ENCODE peak calls at places on chromosome 1, in six cellular contexts. Y, S, K, H, Z and W are unnamed samples. For H3K4me1, the result is how much of the 10 kb centered on the place peaks cover.

GRCh38 chr1:226063362-226064167 is 1.0 kb downstream of the H3-3A start:
- DNase-seq in Y (peak), S (peak), K (no peak), H (peak), Z (peak), W (peak)

GRCh38 chr1:87219141-87219540 is 109.5 kb upstream of the LMO4 start:
- DNase-seq in Y (no peak), S (no peak), K (no peak), H (no peak), Z (no peak), W (no peak)

GRCh38 chr1:33864460-33865389 is 846 bp downstream of the HMGB4 start:
- DNase-seq in Y (no peak), S (no peak), K (no peak), H (no peak), Z (no peak), W (no peak)

GRCh38 chr1:80540149-80540548 is 1260.6 kb upstream of the ADGRL2 start:
- DNase-seq in Y (no peak), S (no peak), K (no peak), H (no peak), Z (no peak), W (no peak)

GRCh38 chr1:38538834-38539233 is 320.7 kb downstream of the RRAGC start:
- DNase-seq in Y (no peak), S (no peak), K (no peak), H (no peak), Z (no peak), W (no peak)

GRCh38 chr1:95974586-95974985 is 740.6 kb downstream of the RWDD3 start:
- DNase-seq in Y (no peak), S (no peak), K (no peak), H (no peak), Z (peak), W (no peak)

GRCh38 chr1:81836007-81836626 is 35.4 kb downstream of the ADGRL2 start:
- DNase-seq in Y (no peak), S (no peak), K (no peak), H (no peak), Z (peak), W (no peak)

GRCh38 chr1:94745742-94746141 is 74.4 kb upstream of the SLC44A3 start:
- DNase-seq in Y (no peak), S (no peak), K (no peak), H (no peak), Z (no peak), W (no peak)

GRCh38 chr1:80417651-80418050 is 1383.1 kb upstream of the ADGRL2 start:
- DNase-seq in Y (no peak), S (no peak), K (no peak), H (no peak), Z (peak), W (no peak)

GRCh38 chr1:100959502-100960060 is 63.7 kb downstream of the SLC30A7 start:
- DNase-seq in Y (no peak), S (no peak), K (no peak), H (no peak), Z (peak), W (no peak)

GRCh38 chr1:245444971-245445370 is 290.2 kb downstream of the KIF26B start:
- DNase-seq in Y (no peak), S (no peak), K (no peak), H (no peak), Z (no peak), W (no peak)

GRCh38 chr1:24308365-24309015 is 10.7 kb upstream of the GRHL3 start:
- DNase-seq in Y (no peak), S (no peak), K (no peak), H (no peak), Z (no peak), W (no peak)

GRCh38 chr1:227774721-227775665 is 39.8 kb downstream of the SNAP47 start:
- DNase-seq in Y (no peak), S (no peak), K (no peak), H (no peak), Z (no peak), W (no peak)

GRCh38 chr1:227776277-227776676 is 39.2 kb upstream of the PRSS38 start:
- DNase-seq in Y (no peak), S (no peak), K (no peak), H (no peak), Z (peak), W (no peak)

GRCh38 chr1:227773558-227773957 is 38.3 kb downstream of the SNAP47 start:
- DNase-seq in Y (no peak), S (no peak), K (no peak), H (no peak), Z (no peak), W (no peak)

GRCh38 chr1:227775841-227776240 is 39.6 kb upstream of the PRSS38 start:
- DNase-seq in Y (no peak), S (no peak), K (no peak), H (no peak), Z (no peak), W (no peak)

DNA sequence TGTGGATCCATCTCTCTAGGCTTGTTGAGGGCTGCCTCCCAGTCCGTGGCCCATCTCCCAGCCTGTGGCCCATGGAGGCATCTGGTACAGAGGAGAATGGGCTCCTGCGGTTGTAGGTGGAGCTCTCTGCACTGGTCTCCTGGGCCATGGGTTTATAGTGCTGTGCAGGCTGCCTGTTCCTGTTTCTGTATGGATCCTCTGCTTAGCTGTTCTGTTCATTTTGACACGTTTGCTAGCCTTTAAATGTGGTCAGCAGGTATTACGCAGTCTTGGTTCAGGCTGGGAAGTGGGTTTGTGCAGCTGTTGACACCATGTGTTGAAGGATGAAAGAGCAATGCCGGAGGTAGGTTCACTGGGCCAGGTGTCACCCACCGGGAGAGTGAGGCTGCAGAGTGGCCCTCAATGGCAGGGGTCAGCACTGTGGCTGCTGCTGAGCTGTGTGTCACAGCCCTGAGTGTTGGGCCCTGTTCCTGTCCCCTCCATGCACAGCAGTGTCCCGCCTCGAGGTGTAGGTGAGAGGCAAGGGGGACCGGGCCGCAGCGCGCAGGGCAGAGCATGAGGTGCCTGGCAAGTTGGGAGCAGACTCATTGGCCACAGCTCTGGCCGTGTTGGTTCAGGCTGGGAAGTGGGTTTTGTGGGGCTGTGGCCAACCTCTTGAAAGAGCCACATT is 39.0 kb downstream of the SNAP47 start:
- DNase-seq in Y (no peak), S (no peak), K (no peak), H (no peak), Z (no peak), W (no peak)
- H3K4me1 ChIP-seq in Y (under half), S (under half), K (under half), H (under half), Z (under half), W (under half)

GRCh38 chr1:107362468-107362867 is 221.6 kb downstream of the NTNG1 start:
- DNase-seq in Y (no peak), S (no peak), K (no peak), H (no peak), Z (no peak), W (no peak)

GRCh38 chr1:107359472-107360241 is 218.8 kb downstream of the NTNG1 start:
- DNase-seq in Y (no peak), S (no peak), K (no peak), H (no peak), Z (no peak), W (no peak)

GRCh38 chr1:107357381-107357780 is 216.5 kb downstream of the NTNG1 start:
- DNase-seq in Y (no peak), S (no peak), K (no peak), H (no peak), Z (no peak), W (no peak)

GRCh38 chr1:107352850-107353249 is 212.0 kb downstream of the NTNG1 start:
- DNase-seq in Y (no peak), S (no peak), K (no peak), H (no peak), Z (no peak), W (no peak)

DNA sequence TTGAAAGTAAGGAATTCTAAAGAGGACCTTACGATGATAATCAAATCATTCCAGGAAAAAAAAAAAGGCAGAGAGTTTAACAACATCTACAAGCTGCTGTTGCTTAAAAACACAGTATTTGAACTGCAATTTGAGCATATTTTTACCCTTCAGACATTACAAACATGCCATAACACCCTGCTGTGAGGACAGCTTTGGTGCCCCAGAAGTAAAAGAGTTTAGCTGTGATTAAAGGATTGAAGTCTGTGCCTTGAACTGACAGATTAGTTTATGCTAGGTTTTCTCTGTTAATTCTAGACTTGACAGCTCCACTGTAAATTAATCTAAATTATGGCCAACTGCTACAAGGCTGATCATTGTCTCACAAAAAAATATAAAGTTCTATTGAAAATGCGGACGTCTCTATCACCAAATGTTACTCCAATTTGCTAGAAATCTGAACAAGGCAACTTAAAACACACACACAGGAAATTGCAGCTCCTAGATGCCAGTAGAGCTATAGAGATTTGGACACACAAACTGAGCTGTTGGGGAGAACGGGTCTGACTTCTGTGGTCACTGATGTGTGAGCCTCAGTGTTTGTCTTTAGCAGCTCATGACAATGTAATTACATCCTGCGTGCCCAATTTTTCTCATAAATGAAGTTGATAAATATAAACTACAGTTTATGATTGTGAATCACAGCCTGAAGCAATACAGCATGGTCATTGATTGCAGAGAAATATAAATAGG is 217.9 kb downstream of the NTNG1 start:
- DNase-seq in Y (no peak), S (no peak), K (no peak), H (no peak), Z (no peak), W (no peak)
- H3K4me1 ChIP-seq in Y (under half), S (under half), K (under half), H (under half), Z (under half), W (under half)

DNA sequence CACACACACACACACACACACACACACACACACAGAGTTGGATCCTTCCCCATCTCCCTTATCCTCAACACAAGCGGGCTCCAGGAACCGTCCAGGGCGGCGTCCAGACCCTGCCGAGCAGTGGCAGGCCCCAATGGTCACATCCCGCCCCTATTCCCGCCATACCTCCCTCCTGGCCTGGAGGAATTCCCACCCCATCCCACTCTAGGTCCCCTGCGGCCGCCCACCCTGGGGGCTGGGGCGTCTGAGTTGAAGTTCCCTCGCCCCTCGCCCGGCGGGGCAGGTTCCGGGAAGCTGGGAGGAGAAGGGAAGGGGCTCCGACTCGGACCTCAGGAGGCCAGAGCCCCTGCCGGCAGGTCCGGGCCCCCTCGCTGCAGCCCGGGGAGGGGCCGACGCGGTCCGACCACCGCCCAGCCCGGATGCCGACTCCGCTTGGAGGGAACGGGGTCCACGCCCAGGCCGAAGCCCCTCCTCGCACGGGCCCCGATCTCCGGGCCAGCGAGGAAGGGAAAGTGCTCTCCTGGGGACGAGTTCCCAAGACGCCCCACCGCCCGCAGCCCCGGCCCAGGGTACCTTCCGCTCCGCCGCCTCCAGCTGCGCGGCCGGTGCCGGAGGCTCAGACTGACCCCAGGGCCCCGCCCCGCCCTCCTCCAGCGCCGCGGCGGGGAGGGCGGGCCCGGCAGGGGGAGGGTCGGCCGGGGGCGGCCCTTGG is at the start of gene RHOC:
- DNase-seq in Y (peak), S (no peak), K (no peak), H (peak), Z (peak), W (peak)
- H3K4me1 ChIP-seq in Y (under half), S (under half), K (under half), H (under half), Z (under half), W (under half)

GRCh38 chr1:89876463-89876862 is 55.6 kb downstream of the LRRC8D start:
- DNase-seq in Y (no peak), S (no peak), K (no peak), H (no peak), Z (no peak), W (no peak)

GRCh38 chr1:89873250-89873649 is 52.4 kb downstream of the LRRC8D start:
- DNase-seq in Y (no peak), S (no peak), K (no peak), H (no peak), Z (peak), W (no peak)

GRCh38 chr1:89872567-89872966 is 51.7 kb downstream of the LRRC8D start:
- DNase-seq in Y (no peak), S (no peak), K (no peak), H (no peak), Z (no peak), W (no peak)

GRCh38 chr1:89871768-89872473 is 51.1 kb downstream of the LRRC8D start:
- DNase-seq in Y (no peak), S (no peak), K (no peak), H (no peak), Z (no peak), W (no peak)

GRCh38 chr1:89873757-89874156 is 52.9 kb downstream of the LRRC8D start:
- DNase-seq in Y (no peak), S (no peak), K (no peak), H (no peak), Z (peak), W (no peak)
- H3K4me1 ChIP-seq in Y (under half), S (under half), K (under half), H (under half), Z (under half), W (under half)

DNA sequence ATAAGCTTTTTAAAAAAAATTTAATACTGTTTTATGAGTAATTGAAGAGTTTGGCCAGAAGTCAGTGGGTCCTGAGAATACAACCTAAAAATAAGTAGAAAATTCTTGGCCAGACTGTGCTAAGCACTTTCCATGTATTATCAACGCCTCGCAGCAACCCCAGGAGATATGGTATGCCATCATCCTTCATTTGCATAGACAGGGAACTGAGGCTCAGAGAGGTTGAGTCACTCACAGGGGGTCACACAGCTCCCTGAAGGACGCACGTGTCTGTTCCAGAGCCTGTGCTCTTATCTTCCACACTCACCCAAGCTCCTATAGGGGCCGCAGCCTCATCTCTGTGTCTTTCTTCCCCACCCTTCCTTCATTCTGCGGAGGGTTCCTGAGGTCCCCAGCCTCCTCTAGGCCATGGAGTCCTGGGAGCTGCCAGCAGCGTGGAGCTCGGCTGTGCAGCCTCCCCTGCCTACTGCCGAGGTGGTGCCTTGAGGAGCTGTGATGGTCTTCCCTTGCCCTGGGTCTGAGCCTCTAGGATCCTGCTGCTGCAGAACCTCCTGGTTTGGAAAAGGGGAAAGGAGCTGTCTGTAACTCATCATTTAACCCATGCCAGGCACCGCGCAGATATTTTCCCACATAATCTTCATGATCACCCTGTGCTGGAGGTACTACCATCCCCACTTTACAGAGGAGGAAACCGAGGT is 30.3 kb upstream of the ECE1 start:
- DNase-seq in Y (no peak), S (no peak), K (no peak), H (no peak), Z (no peak), W (no peak)
- H3K4me1 ChIP-seq in Y (under half), S (half or more), K (half or more), H (under half), Z (half or more), W (under half)

DNA sequence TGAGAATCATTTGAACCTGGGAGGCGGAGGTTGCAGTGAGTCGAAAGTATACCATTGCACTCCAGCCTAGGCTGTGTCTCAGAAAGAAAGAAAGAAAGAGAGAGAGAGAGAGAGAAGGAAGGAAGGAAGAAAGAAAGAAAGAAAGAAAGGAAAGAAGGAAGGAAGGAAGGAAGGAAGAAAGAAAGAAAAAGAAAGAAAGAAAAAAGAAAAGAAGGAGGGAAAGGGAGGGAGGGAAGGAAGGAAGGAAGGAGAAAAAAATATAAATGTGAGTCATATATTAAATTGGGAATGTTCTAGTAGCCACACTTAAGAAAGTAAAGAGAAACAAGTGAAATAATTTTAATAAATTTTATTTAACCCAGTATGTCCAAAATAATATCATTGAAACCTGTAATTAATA is 16.7 kb upstream of the CITED4 start:
- DNase-seq in Y (no peak), S (no peak), K (no peak), H (no peak), Z (no peak), W (no peak)
- H3K4me1 ChIP-seq in Y (under half), S (under half), K (half or more), H (under half), Z (under half), W (under half)

GRCh38 chr1:109821831-109822745 is 58.4 kb upstream of the EPS8L3 start:
- DNase-seq in Y (no peak), S (peak), K (no peak), H (peak), Z (peak), W (no peak)

GRCh38 chr1:109822749-109823542 is 59.2 kb upstream of the EPS8L3 start:
- DNase-seq in Y (no peak), S (no peak), K (no peak), H (no peak), Z (no peak), W (no peak)

GRCh38 chr1:109819906-109820305 is 56.2 kb upstream of the EPS8L3 start:
- DNase-seq in Y (no peak), S (no peak), K (no peak), H (no peak), Z (no peak), W (no peak)

GRCh38 chr1:109819365-109819764 is 55.6 kb upstream of the EPS8L3 start:
- DNase-seq in Y (no peak), S (no peak), K (no peak), H (no peak), Z (no peak), W (no peak)

GRCh38 chr1:109821221-109821669 is 57.5 kb upstream of the EPS8L3 start:
- DNase-seq in Y (no peak), S (peak), K (peak), H (peak), Z (peak), W (no peak)
- H3K4me1 ChIP-seq in Y (under half), S (under half), K (half or more), H (under half), Z (under half), W (under half)